ENCODE peak calls at places on chromosomes 3 and 15, in nine cellular contexts. D is SHP77, J is T-helper 17 cell, E is glomerular endothelial cell, C is RKO, V is NCI-H345, Q is epithelial cell of proximal tubule, K is HTR-8/SVneo, X is adipocyte. Y is an unnamed sample.

GRCh38 chr3:39086066-39086657 is 21.3 kb downstream of the GORASP1 start:
- DNase-seq in Q (no peak), V (no peak), X (no peak), E (no peak), D (no peak), C (no peak), K (no peak), J (no peak), Y (no peak)

GRCh38 chr3:65963787-65964707 is 74.7 kb downstream of the MAGI1 start:
- DNase-seq in X (peak), E (peak), Q (peak), V (no peak), C (peak), D (no peak), K (peak), J (no peak), Y (no peak)

GRCh38 chr3:38985581-38985980 is 66.2 kb downstream of the SCN11A start:
- DNase-seq in X (peak), E (no peak), Q (no peak), K (no peak), C (no peak), J (no peak), D (no peak), V (no peak), Y (no peak)

GRCh38 chr3:13851997-13852637 is 27.8 kb downstream of the WNT7A start:
- DNase-seq in J (no peak), Q (no peak), E (no peak), K (no peak), D (no peak), X (no peak), C (no peak), V (no peak), Y (no peak)

GRCh38 chr3:115341208-115341607 is 194.1 kb upstream of the ZBTB20 start:
- DNase-seq in Q (no peak), E (no peak), V (no peak), D (no peak), K (peak), C (peak), X (peak), J (no peak), Y (no peak)

GRCh38 chr3:127456471-127457093 is 134.0 kb downstream of the TPRA1 start:
- DNase-seq in Q (peak), X (peak), K (peak), C (peak), V (peak), J (no peak), E (peak), D (no peak), Y (no peak)

GRCh38 chr15:64731807-64732151 is 43.6 kb downstream of the RBPMS2 start:
- DNase-seq in E (no peak), X (no peak), C (no peak), V (no peak), J (no peak), D (no peak), K (no peak), Q (no peak), Y (no peak)

GRCh38 chr3:18237251-18238005 is 187.7 kb downstream of the SATB1 start:
- DNase-seq in X (peak), V (peak), C (peak), E (no peak), K (no peak), J (no peak), Q (no peak), D (no peak), Y (no peak)

GRCh38 chr15:63238796-63239195 is 38.6 kb upstream of the APH1B start:
- DNase-seq in X (peak), C (no peak), E (no peak), D (no peak), V (no peak), J (no peak), K (peak), Q (no peak), Y (no peak)

GRCh38 chr3:146374146-146374545 is 95.2 kb downstream of the PLSCR2 start:
- DNase-seq in X (peak), Q (no peak), E (no peak), C (no peak), J (no peak), K (no peak), D (no peak), V (no peak), Y (no peak)

GRCh38 chr3:64673159-64673715 is 14.6 kb downstream of the ADAMTS9 start:
- DNase-seq in D (no peak), J (no peak), C (no peak), Q (no peak), X (no peak), K (no peak), E (no peak), V (no peak), Y (no peak)

GRCh38 chr3:58531956-58532355 is 5.0 kb downstream of the ACOX2 start:
- DNase-seq in J (no peak), X (no peak), K (no peak), D (no peak), C (peak), Q (no peak), E (no peak), V (no peak), Y (no peak)

GRCh38 chr3:39541917-39542329 is 74.4 kb downstream of the MOBP start:
- DNase-seq in D (peak), C (peak), V (peak), X (peak), Q (no peak), K (peak), E (peak), J (no peak), Y (no peak)

GRCh38 chr3:13714251-13714916 is 165.5 kb downstream of the FBLN2 start:
- DNase-seq in V (no peak), K (no peak), X (no peak), Q (no peak), J (no peak), C (no peak), D (no peak), E (no peak), Y (no peak)

GRCh38 chr3:10198761-10199688 is 34.3 kb downstream of the IRAK2 start:
- DNase-seq in D (no peak), V (no peak), K (no peak), X (peak), E (no peak), Q (peak), J (peak), C (no peak), Y (peak)

GRCh38 chr3:57691411-57692133 is 1.3 kb downstream of the DENND6A start:
- DNase-seq in K (no peak), J (no peak), D (peak), Q (no peak), V (no peak), E (no peak), C (peak), X (peak), Y (no peak)

GRCh38 chr15:57422113-57422754 is 45.9 kb downstream of the CGNL1 start:
- DNase-seq in K (no peak), Q (no peak), V (no peak), X (no peak), C (no peak), J (no peak), E (no peak), D (no peak), Y (no peak)

GRCh38 chr3:17079933-17080332 is 195.2 kb downstream of the PLCL2 start:
- DNase-seq in J (no peak), D (no peak), X (no peak), K (no peak), V (no peak), E (no peak), C (no peak), Q (no peak), Y (no peak)

GRCh38 chr15:47523669-47524068 is 193.6 kb upstream of the SEMA6D start:
- DNase-seq in K (no peak), C (no peak), V (no peak), E (peak), X (peak), Q (no peak), D (no peak), J (no peak), Y (no peak)

GRCh38 chr3:178195824-178196223 is 340.4 kb upstream of the KCNMB2 start:
- DNase-seq in D (no peak), V (no peak), X (peak), K (no peak), Q (peak), E (no peak), J (no peak), C (no peak), Y (no peak)

GRCh38 chr3:50405249-50405648 is 45.9 kb upstream of the TMEM115 start:
- DNase-seq in J (no peak), V (no peak), K (no peak), E (no peak), Q (no peak), D (no peak), C (peak), X (peak), Y (no peak)